ENCODE peak calls at places on chromosome 11, in four cellular contexts. N, M, W and T are unnamed samples.

GRCh38 chr11:111586305-111586915 is 15.8 kb upstream of the SIK2 start:
- DNase-seq in N (peak; percentile 43), M (no peak), W (no peak), T (no peak)

GRCh38 chr11:119684361-119685072 is 44.5 kb downstream of the NECTIN1 start:
- DNase-seq in N (no peak), W (no peak), M (no peak), T (peak; percentile 16)

GRCh38 chr11:32259641-32260081 is 168.8 kb downstream of the RCN1 start:
- DNase-seq in M (peak; percentile 45), N (peak; percentile 26), W (peak; percentile 31), T (peak; percentile 80)

GRCh38 chr11:44780940-44781631 is 54.3 kb downstream of the TSPAN18 start:
- DNase-seq in W (peak; percentile 74), N (no peak), M (no peak), T (no peak)

GRCh38 chr11:130314184-130314748 is 451 bp downstream of the ZBTB44 start:
- DNase-seq in W (peak; percentile 83), M (no peak), N (peak; percentile 83), T (no peak)

GRCh38 chr11:9575531-9576240 is 2.2 kb downstream of the WEE1 start:
- DNase-seq in N (no peak), M (no peak), W (no peak), T (no peak)

GRCh38 chr11:17864478-17864941 is 129.9 kb downstream of the KCNC1 start:
- DNase-seq in M (no peak), N (no peak), W (no peak), T (no peak)

GRCh38 chr11:56932572-56933235 is 56.0 kb upstream of the OR5AK2 start:
- DNase-seq in M (peak; percentile 53), N (no peak), W (no peak), T (no peak)

GRCh38 chr11:67027483-67027930 is 4.6 kb downstream of the SYT12 start:
- DNase-seq in W (no peak), M (no peak), N (no peak), T (no peak)

GRCh38 chr11:79390477-79390876 is 50.4 kb downstream of the TENM4 start:
- DNase-seq in N (no peak), W (no peak), M (no peak), T (no peak)

GRCh38 chr11:45097721-45098493 is 48.5 kb upstream of the PRDM11 start:
- DNase-seq in W (peak; percentile 72), N (no peak), M (no peak), T (no peak)

GRCh38 chr11:18080451-18080850 is 25.4 kb downstream of the SAAL1 start:
- DNase-seq in M (no peak), W (no peak), N (no peak), T (no peak)

GRCh38 chr11:120814531-120815259 is 209.2 kb upstream of the TBCEL start:
- DNase-seq in M (no peak), N (no peak), W (no peak), T (no peak)

GRCh38 chr11:105109353-105109752 is 30.2 kb downstream of the CARD18 start:
- DNase-seq in N (no peak), W (no peak), M (no peak), T (no peak)

GRCh38 chr11:36478700-36479329 is 31.3 kb downstream of the TRAF6 start:
- DNase-seq in M (no peak), W (no peak), N (peak; percentile 29), T (no peak)

GRCh38 chr11:134554861-134555260 is 142.8 kb upstream of the B3GAT1 start:
- DNase-seq in M (no peak), W (no peak), N (no peak), T (no peak)

GRCh38 chr11:2172676-2173075 is 1.1 kb upstream of the TH start:
- DNase-seq in W (no peak), M (no peak), N (no peak), T (no peak)

GRCh38 chr11:86931965-86932332 is 23.2 kb downstream of the FZD4 start:
- DNase-seq in N (no peak), M (no peak), W (no peak), T (no peak)

GRCh38 chr11:64136767-64137166 is 29.1 kb downstream of the MACROD1 start:
- DNase-seq in W (peak; percentile 11), M (no peak), N (no peak), T (no peak)

GRCh38 chr11:86942212-86942611 is 13.0 kb downstream of the FZD4 start:
- DNase-seq in W (no peak), N (no peak), M (no peak), T (no peak)

GRCh38 chr11:120220747-120221037 is 9.9 kb downstream of the OAF start:
- DNase-seq in W (peak; percentile 14), N (no peak), M (no peak), T (no peak)

GRCh38 chr11:77115956-77116355 is 12.1 kb upstream of the MYO7A start:
- DNase-seq in N (no peak), W (peak; percentile 11), M (no peak), T (no peak)

GRCh38 chr11:128686745-128687177 is 7.1 kb upstream of the FLI1 start:
- DNase-seq in W (peak; percentile 81), N (peak; percentile 56), M (no peak), T (no peak)

GRCh38 chr11:107785401-107785800 is 73.2 kb downstream of the SLC35F2 start:
- DNase-seq in N (no peak), M (peak; percentile 20), W (no peak), T (no peak)

GRCh38 chr11:23563591-23563990 is 703.3 kb upstream of the CCDC179 start:
- DNase-seq in N (no peak), W (no peak), M (no peak), T (no peak)